ENCODE peak calls at places on chromosomes 3 and 15, in four cellular contexts. U, J, G and A are unnamed samples.

GRCh38 chr3:16759227-16759903 is 125.4 kb upstream of the PLCL2 start:
- DNase-seq in U (no peak), J (no peak), G (no peak), A (no peak)

GRCh38 chr3:11818033-11818432 is 28.7 kb downstream of the TAMM41 start:
- DNase-seq in U (peak), J (no peak), G (no peak), A (no peak)

GRCh38 chr15:32716960-32717289 is 879 bp upstream of the GREM1 start:
- DNase-seq in U (no peak), J (no peak), G (no peak), A (no peak)

GRCh38 chr3:60912142-60912541 is 339.1 kb downstream of the FHIT start:
- DNase-seq in U (no peak), J (no peak), G (no peak), A (no peak)

GRCh38 chr3:22089284-22089683 is 338.3 kb upstream of the ZNF385D start:
- DNase-seq in U (peak), J (peak), G (no peak), A (peak)

GRCh38 chr3:136336329-136337100 is 86.4 kb downstream of the PCCB start:
- DNase-seq in U (peak), J (no peak), G (no peak), A (no peak)

GRCh38 chr3:52795298-52795900 is 803 bp downstream of the ITIH3 start:
- DNase-seq in U (no peak), J (no peak), G (no peak), A (no peak)

GRCh38 chr15:49313650-49314049 is 109.4 kb upstream of the FGF7 start:
- DNase-seq in U (peak), J (no peak), G (no peak), A (no peak)

GRCh38 chr3:184740509-184741258 is 28.8 kb upstream of the MAGEF1 start:
- DNase-seq in U (peak), J (no peak), G (no peak), A (no peak)
- H3K4me3 ChIP-seq in U (no peak), J (no peak), G (no peak), A (no peak)

GRCh38 chr3:72380193-72380592 is 468.1 kb downstream of the SHQ1 start:
- DNase-seq in U (peak), J (no peak), G (no peak), A (no peak)

GRCh38 chr3:72380711-72381508 is 467.3 kb downstream of the SHQ1 start:
- DNase-seq in U (no peak), J (no peak), G (no peak), A (no peak)

GRCh38 chr3:72383230-72383629 is 465.0 kb downstream of the SHQ1 start:
- DNase-seq in U (no peak), J (no peak), G (no peak), A (no peak)

GRCh38 chr3:72382460-72382859 is 465.8 kb downstream of the SHQ1 start:
- DNase-seq in U (no peak), J (no peak), G (no peak), A (no peak)

GRCh38 chr3:72381584-72381983 is 466.7 kb downstream of the SHQ1 start:
- DNase-seq in U (no peak), J (no peak), G (no peak), A (no peak)
- H3K4me3 ChIP-seq in U (no peak), J (no peak), G (no peak), A (no peak)

DNA sequence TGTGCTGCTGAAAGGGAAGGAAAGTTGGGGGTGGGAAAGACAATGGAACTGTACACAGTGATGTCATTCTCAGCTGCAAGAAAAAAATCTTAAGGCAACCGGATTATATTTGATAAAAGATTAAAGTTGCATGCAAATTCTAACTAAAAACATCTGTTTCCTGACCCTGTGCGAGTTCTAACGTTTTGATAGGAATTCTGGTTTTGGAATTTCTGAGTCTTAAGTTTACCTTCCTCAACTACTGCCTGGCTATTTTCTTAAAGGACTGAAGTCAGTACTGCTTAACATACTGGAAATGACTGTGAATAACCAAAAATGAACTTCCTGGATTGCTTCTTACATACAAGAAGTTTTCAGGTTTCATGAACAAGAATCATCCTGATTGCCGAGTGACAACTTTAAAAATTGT is 115.6 kb downstream of the SLC25A26 start:
- DNase-seq in U (peak), J (no peak), G (no peak), A (no peak)
- H3K4me3 ChIP-seq in U (no peak), J (no peak), G (no peak), A (no peak)

DNA sequence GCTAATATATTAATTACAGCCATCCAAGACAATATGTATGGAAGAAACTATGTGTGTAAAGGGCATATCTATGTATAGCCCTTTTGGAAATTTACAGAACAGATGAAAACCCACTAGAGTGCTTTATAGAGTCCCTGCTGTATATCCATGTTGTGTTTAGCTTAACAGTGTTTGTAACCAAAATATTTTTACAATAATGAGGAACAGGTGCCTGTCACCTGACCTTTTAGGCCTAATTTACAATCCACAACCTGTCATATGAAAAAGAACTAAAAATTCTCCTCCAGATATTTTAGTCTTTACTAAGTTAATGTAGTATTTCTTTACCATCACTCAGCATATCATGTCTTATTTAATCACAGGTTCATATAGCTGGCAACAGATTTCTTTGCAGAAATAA is 16.4 kb upstream of the SATB1 start:
- DNase-seq in U (no peak), J (no peak), G (no peak), A (no peak)
- H3K4me3 ChIP-seq in U (no peak), J (no peak), G (no peak), A (no peak)

GRCh38 chr3:123332124-123332641 is 116.7 kb downstream of the ADCY5 start:
- DNase-seq in U (no peak), J (no peak), G (no peak), A (no peak)
- H3K4me3 ChIP-seq in U (no peak), J (no peak), G (no peak), A (no peak)

DNA sequence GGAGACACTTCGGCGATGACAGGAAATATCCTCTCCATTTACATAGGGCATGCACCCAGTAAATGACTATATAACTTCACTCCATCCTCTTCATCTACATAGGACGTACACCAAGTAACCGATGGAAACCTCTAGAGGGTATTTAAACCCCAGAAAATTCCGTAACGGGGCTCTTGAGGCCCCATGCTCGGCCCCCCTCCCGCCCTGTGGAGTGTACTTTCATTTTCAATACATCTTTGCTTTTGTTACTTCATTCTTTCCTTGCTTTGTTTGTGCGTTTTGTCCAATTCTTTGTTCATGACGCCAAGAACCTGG is 7.5 kb upstream of the FAM107A start:
- DNase-seq in U (no peak), J (no peak), G (no peak), A (no peak)
- H3K4me3 ChIP-seq in U (peak), J (peak), G (peak), A (peak)

DNA sequence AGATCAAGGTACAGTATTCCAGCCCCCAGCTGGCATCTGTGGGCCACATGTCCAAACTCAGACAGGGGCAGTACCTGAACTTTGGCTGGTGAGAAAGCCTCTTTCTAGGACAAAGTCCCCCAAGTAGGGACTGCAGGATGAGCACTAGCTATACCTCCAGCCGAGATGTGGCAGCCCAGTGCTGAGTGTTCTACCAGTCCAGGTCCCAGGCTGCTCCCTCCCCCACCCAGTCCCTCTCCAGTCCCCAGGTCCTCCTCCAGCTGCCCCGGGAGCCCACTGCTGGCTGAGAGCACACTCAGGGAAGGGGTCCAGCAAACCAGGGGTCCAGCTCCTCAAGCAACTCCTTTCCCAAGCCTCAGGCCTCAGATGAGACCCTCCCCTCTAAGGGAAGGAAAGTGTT is 1.5 kb downstream of the SLC26A6 start:
- DNase-seq in U (no peak), J (no peak), G (no peak), A (no peak)
- H3K4me3 ChIP-seq in U (peak), J (peak), G (no peak), A (no peak)

GRCh38 chr3:138326866-138327595 is 2.6 kb downstream of the NME9 start:
- DNase-seq in U (no peak), J (no peak), G (no peak), A (no peak)
- H3K4me3 ChIP-seq in U (no peak), J (no peak), G (no peak), A (no peak)

DNA sequence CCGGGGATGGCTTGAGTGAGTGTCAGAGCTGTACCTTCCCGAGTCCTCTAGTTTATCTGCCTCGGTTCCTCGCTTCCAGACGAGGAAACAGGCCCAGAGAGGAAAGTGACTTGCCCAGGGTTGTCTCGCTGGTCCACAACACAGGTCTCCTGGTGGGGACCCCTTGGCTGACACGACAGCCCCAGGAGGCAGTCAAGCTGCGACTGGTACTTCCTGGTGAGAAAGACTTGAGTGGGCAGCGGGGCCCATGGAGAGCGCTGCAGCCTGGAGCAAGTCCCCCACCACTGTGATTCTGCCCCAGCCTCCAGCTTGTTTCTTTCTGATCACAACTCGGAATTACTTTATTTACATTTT is 600 bp upstream of the CHRNA5 start:
- DNase-seq in U (no peak), J (no peak), G (no peak), A (no peak)
- H3K4me3 ChIP-seq in U (no peak), J (no peak), G (peak), A (peak)

DNA sequence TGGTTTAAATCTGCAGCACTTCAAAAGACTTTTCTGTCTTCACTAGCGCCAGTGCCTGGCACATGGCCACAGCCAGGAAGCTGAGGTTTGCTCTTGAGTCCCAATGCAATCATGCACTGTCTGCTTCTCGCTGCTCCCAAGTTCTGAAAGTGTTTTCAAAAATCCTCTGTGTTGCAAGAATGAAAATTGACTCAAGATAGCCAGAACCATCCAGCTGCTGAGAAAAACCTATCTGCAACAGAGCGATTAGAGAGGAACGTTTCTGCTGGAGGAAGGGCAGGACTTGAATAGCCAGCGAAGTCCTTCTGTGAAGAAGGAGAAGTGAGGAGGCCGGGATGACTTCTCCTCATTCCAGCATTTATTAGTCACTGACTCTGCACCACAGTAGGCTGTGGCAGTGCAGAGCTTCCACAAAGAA is 358.4 kb upstream of the NR2F2 start:
- DNase-seq in U (peak), J (no peak), G (no peak), A (no peak)
- H3K4me3 ChIP-seq in U (no peak), J (no peak), G (no peak), A (no peak)